ENCODE peak calls at places on chromosomes 2 and 18, in ten cellular contexts. S is transverse colon, J is HCT116, L is ovary, H is A549, W is RWPE1, B is adrenal gland, Z is PC-9, X is psoas muscle, F is tibial artery. A is an unnamed sample.

GRCh38 chr2:8600456-8600855 is 81.4 kb upstream of the ID2 start:
- DNase-seq in X (no peak), F (no peak), Z (no peak), L (no peak), W (no peak), B (no peak), S (no peak), J (no peak), H (no peak), A (no peak)

GRCh38 chr2:27050281-27050995 is 1.0 kb upstream of the AGBL5 start:
- DNase-seq in W (peak; percentile 84), B (peak; percentile 90), X (peak; percentile 93), F (peak; percentile 97), J (peak; percentile 90), S (peak; percentile 95), L (peak; percentile 90), Z (peak; percentile 95), H (peak; percentile 97), A (peak; percentile 92)

GRCh38 chr2:181787310-181788048 is 104.1 kb upstream of the ITPRID2 start:
- DNase-seq in J (no peak), S (no peak), Z (no peak), L (no peak), H (no peak), X (no peak), B (no peak), W (no peak), F (no peak), A (no peak)

GRCh38 chr18:7038330-7038846 is 79.2 kb downstream of the LAMA1 start:
- DNase-seq in X (peak; percentile 85), H (peak; percentile 24), L (peak; percentile 91), Z (no peak), S (peak; percentile 60), F (peak; percentile 91), J (no peak), W (peak; percentile 85), B (peak; percentile 66), A (peak; percentile 85)

GRCh38 chr2:4903676-4904348 is 788.4 kb upstream of the SOX11 start:
- DNase-seq in F (no peak), J (no peak), H (no peak), S (no peak), B (no peak), L (no peak), Z (no peak), W (no peak), X (no peak), A (no peak)

GRCh38 chr2:43524180-43524965 is 71.5 kb downstream of the THADA start:
- DNase-seq in X (no peak), L (no peak), F (no peak), H (peak; percentile 11), Z (no peak), S (no peak), W (peak; percentile 13), B (no peak), J (no peak), A (no peak)

GRCh38 chr18:32258558-32259204 is 68.8 kb downstream of the MEP1B start:
- DNase-seq in F (no peak), X (no peak), Z (no peak), W (no peak), L (no peak), H (no peak), B (no peak), S (no peak), J (no peak), A (no peak)

GRCh38 chr2:31287681-31288080 is 53.7 kb downstream of the EHD3 start:
- DNase-seq in J (no peak), H (no peak), X (no peak), F (no peak), L (no peak), B (no peak), S (no peak), Z (no peak), W (no peak), A (no peak)

GRCh38 chr2:241720560-241720959 is 13.9 kb upstream of the D2HGDH start:
- DNase-seq in B (no peak), Z (no peak), L (no peak), F (no peak), S (no peak), J (no peak), X (no peak), W (no peak), H (no peak), A (peak; percentile 60)

GRCh38 chr2:107325983-107326786 is 440.2 kb upstream of the ST6GAL2 start:
- DNase-seq in Z (no peak), F (no peak), X (no peak), B (no peak), J (no peak), H (no peak), W (no peak), S (no peak), L (no peak), A (no peak)
- H3K27ac ChIP-seq in Z (no peak overlapping the region), F (peak overlapping the region; percentile 45), X (peak overlapping the region; percentile 16), B (no peak overlapping the region), J (no peak overlapping the region), H (no peak overlapping the region), W (no peak overlapping the region), S (no peak overlapping the region), L (no peak overlapping the region), A (no peak overlapping the region)

DNA sequence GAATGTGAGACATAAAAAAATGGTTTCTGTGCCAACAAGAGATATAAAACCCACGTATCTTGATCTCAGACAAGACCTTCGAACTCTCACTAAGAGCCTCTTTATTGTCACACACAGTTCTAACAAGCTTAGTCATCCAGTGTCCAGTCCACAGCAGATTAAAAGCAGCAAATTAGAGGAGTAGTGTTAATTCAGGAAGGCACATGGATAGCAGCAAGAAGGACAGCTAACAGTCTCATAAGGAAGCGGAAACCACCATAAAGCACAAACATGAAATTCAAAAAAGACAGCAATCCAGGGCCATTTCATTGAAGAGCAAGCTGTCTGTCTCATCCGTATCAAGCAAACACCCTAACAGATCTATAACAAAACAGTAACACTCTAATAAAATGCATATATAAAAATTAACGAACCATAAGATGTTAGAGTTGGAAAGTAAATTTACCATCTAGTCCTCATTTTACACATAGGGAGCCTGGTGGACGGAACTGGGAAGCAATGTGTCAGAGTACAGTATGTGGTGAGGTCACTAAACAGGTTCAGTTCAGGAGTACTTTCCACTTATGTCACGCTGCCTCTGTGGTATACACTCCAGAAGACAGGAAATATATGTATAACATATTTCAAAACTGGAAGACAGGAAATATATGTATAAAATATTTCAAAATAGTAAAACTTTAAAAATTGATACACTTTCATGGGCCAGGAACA is 18.3 kb downstream of the AAK1 start:
- DNase-seq in L (no peak), J (no peak), W (no peak), F (no peak), B (no peak), S (no peak), X (no peak), H (no peak), Z (no peak), A (no peak)
- H3K27ac ChIP-seq in L (no peak overlapping the region), J (no peak overlapping the region), W (no peak overlapping the region), F (no peak overlapping the region), B (no peak overlapping the region), S (peak overlapping the region; percentile 44), X (peak overlapping the region; percentile 11), H (peak overlapping the region; percentile 1), Z (peak overlapping the region; percentile 5), A (no peak overlapping the region)

GRCh38 chr2:39476524-39476923 is 39.4 kb upstream of the MAP4K3 start:
- DNase-seq in H (no peak), Z (no peak), L (no peak), X (no peak), B (no peak), F (no peak), J (no peak), W (no peak), S (no peak), A (no peak)
- H3K27ac ChIP-seq in H (peak overlapping the region; percentile 1), Z (no peak overlapping the region), L (no peak overlapping the region), X (no peak overlapping the region), B (no peak overlapping the region), F (no peak overlapping the region), J (no peak overlapping the region), W (no peak overlapping the region), S (no peak overlapping the region), A (no peak overlapping the region)

GRCh38 chr2:144583362-144583692 is 63.4 kb upstream of the ZEB2 start:
- DNase-seq in Z (no peak), B (no peak), H (no peak), L (no peak), F (no peak), J (no peak), S (no peak), W (no peak), X (no peak), A (no peak)
- H3K27ac ChIP-seq in Z (no peak overlapping the region), B (no peak overlapping the region), H (no peak overlapping the region), L (no peak overlapping the region), F (no peak overlapping the region), J (no peak overlapping the region), S (no peak overlapping the region), W (no peak overlapping the region), X (no peak overlapping the region), A (no peak overlapping the region)

DNA sequence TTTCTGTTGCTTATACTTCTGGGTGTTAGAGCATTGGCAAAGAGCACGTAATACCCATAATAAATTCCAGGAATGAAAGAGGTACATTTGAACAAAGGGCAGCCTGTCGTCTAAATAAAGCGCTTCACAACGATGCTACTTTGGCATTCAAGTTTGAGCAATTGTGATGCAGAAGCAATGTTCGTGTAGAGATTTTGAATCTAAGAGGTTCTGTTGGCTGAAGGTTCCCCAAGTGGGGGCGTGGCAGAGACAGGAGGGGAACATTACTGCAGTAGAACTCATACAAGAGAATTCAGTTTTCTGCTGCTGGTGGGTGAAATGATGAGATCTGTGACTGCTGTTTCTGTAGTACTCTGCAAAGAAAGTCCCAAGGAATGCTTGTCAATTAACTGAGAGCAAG is 27.9 kb downstream of the ZNF532 start:
- DNase-seq in B (no peak), Z (no peak), F (no peak), X (no peak), H (no peak), L (no peak), W (no peak), J (no peak), S (no peak), A (no peak)
- H3K27ac ChIP-seq in B (no peak overlapping the region), Z (no peak overlapping the region), F (peak overlapping the region; percentile 74), X (peak overlapping the region; percentile 49), H (peak overlapping the region; percentile 45), L (no peak overlapping the region), W (no peak overlapping the region), J (no peak overlapping the region), S (no peak overlapping the region), A (no peak overlapping the region)

DNA sequence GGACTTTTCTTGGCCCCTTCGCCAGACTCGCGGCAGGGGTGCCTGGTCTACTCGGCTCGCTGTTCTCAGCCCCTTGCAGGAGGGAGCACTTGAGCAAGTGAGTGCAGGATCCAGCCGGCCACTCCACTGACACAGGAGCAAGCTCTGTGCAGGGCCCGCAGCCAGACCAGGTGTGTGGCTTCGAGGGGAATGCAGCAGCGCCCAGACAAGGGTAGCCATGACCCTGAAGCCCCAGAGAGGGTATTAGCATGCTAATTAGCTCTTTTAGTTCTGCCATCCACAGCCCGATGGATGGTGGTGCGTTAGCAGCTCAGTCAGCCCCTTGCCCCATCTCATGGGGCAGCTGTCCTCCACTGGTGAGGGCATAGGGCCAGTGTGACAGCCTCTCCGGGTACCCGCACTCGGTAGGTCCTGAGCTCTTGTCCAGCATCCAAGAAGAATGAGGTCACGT is 103.2 kb upstream of the HS6ST1 start:
- DNase-seq in B (no peak), J (no peak), X (peak; percentile 50), W (no peak), F (peak; percentile 62), L (no peak), S (no peak), H (no peak), Z (no peak), A (peak; percentile 12)
- H3K27ac ChIP-seq in B (no peak overlapping the region), J (no peak overlapping the region), X (no peak overlapping the region), W (peak overlapping the region; percentile 47), F (peak overlapping the region; percentile 83), L (no peak overlapping the region), S (no peak overlapping the region), H (peak overlapping the region; percentile 26), Z (peak overlapping the region; percentile 84), A (no peak overlapping the region)